ENCODE peak calls at places on chromosomes 5 and 9, in six cellular contexts. R, Z, F, V, G and M are unnamed samples.

GRCh38 chr9:35960029-35960655 is 2.2 kb upstream of the OR2S2 start:
- DNase-seq in R (peak; percentile 92), Z (no peak), F (no peak), V (no peak), G (no peak), M (peak; percentile 40)

GRCh38 chr9:109313351-109313750 is 7.5 kb downstream of the EPB41L4B start:
- DNase-seq in R (no peak), Z (no peak), F (no peak), V (no peak), G (no peak), M (peak; percentile 92)

GRCh38 chr5:98470747-98471146 is 302.7 kb upstream of the RGMB start:
- DNase-seq in R (no peak), Z (no peak), F (no peak), V (no peak), G (no peak), M (no peak)

GRCh38 chr9:124868511-124869465 is 6.9 kb downstream of the ARPC5L start:
- DNase-seq in R (peak; percentile 71), Z (peak; percentile 88), F (peak; percentile 91), V (peak; percentile 95), G (peak; percentile 84), M (peak; percentile 88)

GRCh38 chr9:134753191-134753590 is 111.6 kb downstream of the COL5A1 start:
- DNase-seq in R (no peak), Z (no peak), F (no peak), V (peak; percentile 50), G (no peak), M (no peak)

GRCh38 chr9:89814340-89815040 is 209.7 kb downstream of the GADD45G start:
- DNase-seq in R (peak; percentile 3), Z (no peak), F (no peak), V (no peak), G (no peak), M (no peak)

GRCh38 chr5:96718635-96719077 is 56.5 kb downstream of the CAST start:
- DNase-seq in R (no peak), Z (no peak), F (no peak), V (peak; percentile 59), G (no peak), M (peak; percentile 74)

GRCh38 chr5:110790673-110791072 is 51.9 kb downstream of the SLC25A46 start:
- DNase-seq in R (peak; percentile 82), Z (no peak), F (no peak), V (no peak), G (peak; percentile 11), M (no peak)

GRCh38 chr5:131209506-131210191 is 38.9 kb downstream of the LYRM7 start:
- DNase-seq in R (no peak), Z (peak; percentile 55), F (no peak), V (no peak), G (no peak), M (no peak)

GRCh38 chr9:90880669-90881068 is 79.0 kb downstream of the SYK start:
- DNase-seq in R (no peak), Z (no peak), F (no peak), V (no peak), G (no peak), M (no peak)

GRCh38 chr5:59842999-59843398 is 50.5 kb downstream of the PDE4D start:
- DNase-seq in R (peak; percentile 59), Z (no peak), F (no peak), V (no peak), G (no peak), M (no peak)

GRCh38 chr5:40904205-40904993 is 4.9 kb upstream of the C7 start:
- DNase-seq in R (peak; percentile 83), Z (no peak), F (peak; percentile 78), V (no peak), G (peak; percentile 71), M (peak; percentile 84)

GRCh38 chr5:31626156-31626555 is 12.8 kb upstream of the PDZD2 start:
- DNase-seq in R (no peak), Z (no peak), F (no peak), V (no peak), G (no peak), M (no peak)

GRCh38 chr9:76817489-76817888 is 53.3 kb downstream of the PCA3 start:
- DNase-seq in R (peak; percentile 88), Z (no peak), F (no peak), V (no peak), G (peak; percentile 73), M (no peak)

GRCh38 chr9:126752881-126753670 is 51.8 kb upstream of the ZBTB43 start:
- DNase-seq in R (no peak), Z (no peak), F (no peak), V (no peak), G (no peak), M (no peak)

GRCh38 chr9:12738296-12738695 is 36.5 kb upstream of the LURAP1L start:
- DNase-seq in R (no peak), Z (no peak), F (no peak), V (no peak), G (no peak), M (no peak)

GRCh38 chr5:153520952-153521351 is 30.5 kb downstream of the GRIA1 start:
- DNase-seq in R (peak; percentile 40), Z (no peak), F (no peak), V (no peak), G (no peak), M (no peak)

GRCh38 chr5:118956727-118957126 is 31.6 kb downstream of the DTWD2 start:
- DNase-seq in R (peak; percentile 22), Z (no peak), F (no peak), V (no peak), G (peak; percentile 21), M (no peak)

GRCh38 chr5:110665184-110665726 is 61.2 kb downstream of the TMEM232 start:
- DNase-seq in R (no peak), Z (no peak), F (no peak), V (no peak), G (no peak), M (no peak)

GRCh38 chr5:130061746-130062145 is 157.5 kb downstream of the CHSY3 start:
- DNase-seq in R (no peak), Z (no peak), F (no peak), V (no peak), G (no peak), M (no peak)

GRCh38 chr5:77915346-77915745 is 139.2 kb upstream of the TBCA start:
- DNase-seq in R (no peak), Z (no peak), F (no peak), V (no peak), G (no peak), M (no peak)

GRCh38 chr5:31771045-31771444 is 132.1 kb downstream of the PDZD2 start:
- DNase-seq in R (no peak), Z (no peak), F (no peak), V (no peak), G (no peak), M (no peak)

GRCh38 chr9:23851024-23851629 is 25.1 kb upstream of the ELAVL2 start:
- DNase-seq in R (no peak), Z (no peak), F (no peak), V (peak; percentile 63), G (peak; percentile 2), M (no peak)
- H3K4me3 ChIP-seq in R (no peak overlapping the region), Z (no peak overlapping the region), F (peak overlapping the region; percentile 39), V (peak overlapping the region; percentile 35), G (peak overlapping the region; percentile 43), M (no peak overlapping the region)

GRCh38 chr5:444226-444625 is 1.2 kb downstream of the EXOC3 start:
- DNase-seq in R (no peak), Z (no peak), F (peak; percentile 35), V (no peak), G (no peak), M (no peak)
- H3K4me1 ChIP-seq in R (peaks cover 12% of the 10 kb centered on the region), Z (peaks cover 26% of the 10 kb centered on the region), F (no peaks in the 10 kb centered on the region), V (peaks cover 6% of the 10 kb centered on the region), G (peaks cover 14% of the 10 kb centered on the region), M (peaks cover 5% of the 10 kb centered on the region)

GRCh38 chr5:134059758-134060495 is 54.6 kb upstream of the TCF7 start:
- DNase-seq in R (no peak), Z (no peak), F (peak; percentile 47), V (no peak), G (no peak), M (no peak)

GRCh38 chr5:134063421-134063820 is 51.1 kb upstream of the TCF7 start:
- DNase-seq in R (no peak), Z (no peak), F (peak; percentile 13), V (no peak), G (peak; percentile 21), M (no peak)
- H3K27ac ChIP-seq in R (no peak overlapping the region), Z (no peak overlapping the region), F (no peak overlapping the region), V (no peak overlapping the region), G (no peak overlapping the region), M (peak overlapping the region; percentile 4)

GRCh38 chr5:150642991-150643710 is 2.7 kb downstream of the SYNPO start:
- DNase-seq in R (no peak), Z (no peak), F (no peak), V (no peak), G (no peak), M (no peak)
- H3K4me3 ChIP-seq in R (peak overlapping the region; percentile 32), Z (no peak overlapping the region), F (no peak overlapping the region), V (no peak overlapping the region), G (peak overlapping the region; percentile 54), M (no peak overlapping the region)

GRCh38 chr9:99051851-99052250 is 53.1 kb upstream of the TGFBR1 start:
- DNase-seq in R (no peak), Z (no peak), F (no peak), V (no peak), G (no peak), M (no peak)
- H3K4me1 ChIP-seq in R (peaks cover 21% of the 10 kb centered on the region), Z (peaks cover 41% of the 10 kb centered on the region), F (no peaks in the 10 kb centered on the region), V (no peaks in the 10 kb centered on the region), G (peaks cover 17% of the 10 kb centered on the region), M (no peaks in the 10 kb centered on the region)

DNA sequence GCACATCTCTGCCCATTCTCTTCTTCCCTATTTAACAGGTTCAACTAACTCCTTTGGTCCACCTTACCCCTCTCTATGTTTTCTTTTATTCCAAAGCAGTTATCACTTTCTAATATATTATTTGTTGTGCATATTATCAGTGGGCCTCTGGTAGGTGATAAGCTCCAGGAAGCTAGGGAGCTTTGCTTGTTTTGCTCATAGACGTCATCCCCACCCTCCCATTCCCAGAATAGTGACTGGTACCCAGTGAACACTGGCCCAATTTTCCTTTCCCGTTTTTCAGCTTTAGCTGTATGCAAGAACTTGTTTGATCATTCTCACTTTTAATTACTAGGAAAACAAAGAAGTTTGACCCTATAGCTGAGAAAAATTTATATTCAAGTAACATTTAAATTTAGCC is 6.9 kb downstream of the ABHD17B start:
- DNase-seq in R (no peak), Z (no peak), F (no peak), V (no peak), G (no peak), M (no peak)
- H3K27ac ChIP-seq in R (no peak overlapping the region), Z (no peak overlapping the region), F (no peak overlapping the region), V (no peak overlapping the region), G (no peak overlapping the region), M (no peak overlapping the region)

DNA sequence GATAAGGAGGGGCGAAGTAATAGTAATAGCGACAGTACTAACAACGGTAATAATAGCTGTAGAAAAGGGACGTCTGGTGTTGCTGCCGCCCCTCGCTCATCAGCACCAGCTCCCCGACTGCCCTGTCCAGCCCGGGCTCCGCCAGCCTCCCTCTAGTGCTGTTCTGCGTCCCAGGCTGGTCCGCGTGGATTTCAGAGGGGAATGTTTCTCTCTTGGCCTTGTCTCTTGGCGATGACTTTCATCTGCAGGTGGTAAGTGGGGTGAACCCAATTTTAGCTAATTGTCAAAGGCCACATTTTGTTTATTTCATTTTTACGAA is 592 bp downstream of the SNCAIP start:
- DNase-seq in R (peak; percentile 40), Z (no peak), F (peak; percentile 61), V (peak; percentile 63), G (no peak), M (no peak)
- H3K4me3 ChIP-seq in R (peak overlapping the region; percentile 54), Z (no peak overlapping the region), F (peak overlapping the region; percentile 82), V (peak overlapping the region; percentile 46), G (peak overlapping the region; percentile 53), M (peak overlapping the region; percentile 40)